ENCODE peak calls at places on chromosomes 3 and 15, in four cellular contexts. U is HepG2; O is CD8-positive, alpha-beta T cell; T is uterus. S is an unnamed sample.

GRCh38 chr3:76367281-76367680 is 581.9 kb upstream of the ZNF717 start:
- DNase-seq in U (no peak), O (no peak), T (no peak), S (no peak)

GRCh38 chr3:129313415-129313982 is 34.8 kb downstream of the HMCES start:
- DNase-seq in U (no peak), O (no peak), T (no peak), S (no peak)

GRCh38 chr3:112894258-112894657 is 47.6 kb upstream of the CD200R1L start:
- DNase-seq in U (no peak), O (no peak), T (no peak), S (peak; percentile 43)

GRCh38 chr3:126438746-126439145 is 36.9 kb downstream of the ZXDC start:
- DNase-seq in U (no peak), O (no peak), T (no peak), S (no peak)

GRCh38 chr3:106108925-106109324 is 240.1 kb upstream of the CBLB start:
- DNase-seq in U (no peak), O (no peak), T (no peak), S (no peak)

GRCh38 chr3:53230789-53231188 is 25.0 kb downstream of the TKT start:
- DNase-seq in U (no peak), O (no peak), T (no peak), S (no peak)

GRCh38 chr3:180085122-180085710 is 48.5 kb upstream of the PEX5L start:
- DNase-seq in U (no peak), O (no peak), T (no peak), S (no peak)

GRCh38 chr3:157493627-157494550 is 9.3 kb downstream of the VEPH1 start:
- DNase-seq in U (peak; percentile 28), O (no peak), T (no peak), S (peak; percentile 16)

GRCh38 chr3:114319453-114319852 is 25.6 kb downstream of the TIGIT start:
- DNase-seq in U (peak; percentile 54), O (no peak), T (no peak), S (peak; percentile 12)

GRCh38 chr15:70361106-70361505 is 263.4 kb upstream of the TLE3 start:
- DNase-seq in U (no peak), O (no peak), T (no peak), S (no peak)

GRCh38 chr3:149657796-149658443 is at the start of gene WWTR1:
- DNase-seq in U (peak; percentile 93), O (peak; percentile 14), T (peak; percentile 98), S (peak; percentile 80)

GRCh38 chr3:141114816-141115458 is 63.8 kb downstream of the SPSB4 start:
- DNase-seq in U (peak; percentile 6), O (no peak), T (no peak), S (peak; percentile 25)

GRCh38 chr15:47206358-47206978 is 510.8 kb upstream of the SEMA6D start:
- DNase-seq in U (no peak), O (no peak), T (no peak), S (no peak)

GRCh38 chr15:44289352-44289790 is 852 bp downstream of the GOLM2 start:
- DNase-seq in U (no peak), O (no peak), T (no peak), S (no peak)

GRCh38 chr3:57169872-57170623 is 4.9 kb upstream of the IL17RD start:
- DNase-seq in U (peak; percentile 58), O (peak; percentile 50), T (peak; percentile 77), S (peak; percentile 88)

GRCh38 chr3:23365066-23365465 is 161.9 kb downstream of the UBE2E2 start:
- DNase-seq in U (no peak), O (no peak), T (no peak), S (no peak)

GRCh38 chr15:98850991-98851776 is 156.4 kb downstream of the PGPEP1L start:
- DNase-seq in U (peak; percentile 61), O (peak; percentile 49), T (peak; percentile 78), S (peak; percentile 70)

GRCh38 chr15:83064859-83065258 is 2.2 kb downstream of the BTBD1 start:
- DNase-seq in U (no peak), O (no peak), T (no peak), S (no peak)

GRCh38 chr15:47514251-47514652 is 203.1 kb upstream of the SEMA6D start:
- DNase-seq in U (no peak), O (no peak), T (no peak), S (no peak)

GRCh38 chr15:50907866-50908208 is 646 bp upstream of the AP4E1 start:
- DNase-seq in U (peak; percentile 44), O (peak; percentile 29), T (peak; percentile 46), S (peak; percentile 38)

GRCh38 chr15:62307551-62307950 is 142.5 kb upstream of the C2CD4B start:
- DNase-seq in U (no peak), O (no peak), T (no peak), S (no peak)

GRCh38 chr15:63189955-63190691 is 717 bp downstream of the RAB8B start:
- DNase-seq in U (no peak), O (no peak), T (no peak), S (no peak)

GRCh38 chr3:176430244-176430893 is 766.9 kb downstream of the TBL1XR1 start:
- DNase-seq in U (peak; percentile 8), O (no peak), T (no peak), S (peak; percentile 33)

GRCh38 chr3:71754610-71755253 is 1.1 kb downstream of the GPR27 start:
- DNase-seq in U (no peak), O (no peak), T (no peak), S (no peak)
- H3K4me3 ChIP-seq in U (no peak overlapping the region), O (no peak overlapping the region), T (peak overlapping the region; percentile 47), S (no peak overlapping the region)

GRCh38 chr15:58060575-58060974 is 4.9 kb downstream of the ALDH1A2 start:
- DNase-seq in U (no peak), O (no peak), T (no peak), S (no peak)
- H3K27me3 ChIP-seq in U (no peaks in the 10 kb centered on the region), O (peaks cover 29% of the 10 kb centered on the region), T (no peaks in the 10 kb centered on the region), S (no peaks in the 10 kb centered on the region)

DNA sequence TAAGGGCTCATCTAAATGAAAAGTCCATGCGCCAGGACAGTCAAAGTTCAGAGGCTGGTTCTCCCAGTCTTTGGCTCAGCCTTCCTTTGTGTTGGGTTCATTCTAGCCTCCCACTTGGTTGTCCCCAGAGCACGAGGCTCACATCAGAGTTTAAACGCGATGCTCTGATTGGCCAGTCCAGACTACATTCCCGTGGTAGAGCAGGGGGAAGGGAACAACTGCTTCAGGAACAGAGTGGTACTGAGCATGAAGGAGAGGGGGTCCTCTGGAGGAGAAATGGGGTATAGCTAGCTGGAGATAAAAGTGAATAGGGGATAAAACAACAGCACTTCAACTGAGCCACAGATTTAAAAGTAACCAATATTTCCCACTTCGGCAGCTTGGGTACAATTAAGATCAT is 32.2 kb downstream of the ANAPC13 start:
- DNase-seq in U (no peak), O (no peak), T (no peak), S (no peak)
- TF ChIP-seq CTCF in U (peak; percentile 51), O (no peak), T (no peak), S (no peak)

GRCh38 chr3:65548848-65549625 is 489.7 kb downstream of the MAGI1 start:
- DNase-seq in U (peak; percentile 9), O (no peak), T (no peak), S (no peak)
- H3K4me3 ChIP-seq in U (peak overlapping the region; percentile 68), O (no peak overlapping the region), T (peak overlapping the region; percentile 44), S (no peak overlapping the region)